ENCODE peak calls at places on chromosomes 6 and 20, in six cellular contexts. B is B cell, S is lower lobe of right lung, I is PC-3, G is neural crest cell, A is pancreas. J is an unnamed sample.
A peak's percentile ranks its signal among the peaks of the same experiment; 100 is the strongest.

GRCh38 chr6:29826271-29826670 is 1.4 kb upstream of the HLA-G start:
- DNase-seq in B (no peak), G (no peak), S (no peak), I (peak; percentile 65), A (no peak), J (no peak)

GRCh38 chr6:15109338-15110090 is 136.4 kb upstream of the JARID2 start:
- DNase-seq in G (no peak), A (no peak), S (no peak), I (no peak), B (no peak), J (no peak)

GRCh38 chr6:27479319-27480182 is 6.6 kb upstream of the ZNF184 start:
- DNase-seq in I (peak; percentile 89), S (peak; percentile 67), B (peak; percentile 90), A (peak; percentile 85), G (peak; percentile 89), J (peak; percentile 83)

GRCh38 chr6:130955755-130956154 is 107.3 kb downstream of the EPB41L2 start:
- DNase-seq in I (peak; percentile 53), G (no peak), S (no peak), B (no peak), A (no peak), J (no peak)

GRCh38 chr6:108113557-108114519 is 39.3 kb upstream of the OSTM1 start:
- DNase-seq in I (peak; percentile 64), A (peak; percentile 47), S (peak; percentile 46), G (peak; percentile 46), B (no peak), J (peak; percentile 57)

GRCh38 chr6:142500265-142500786 is 198.5 kb downstream of the ADGRG6 start:
- DNase-seq in S (no peak), I (no peak), B (no peak), G (no peak), A (no peak), J (no peak)

GRCh38 chr6:89667872-89668556 is 29.5 kb upstream of the LYRM2 start:
- DNase-seq in G (no peak), B (no peak), S (no peak), A (no peak), I (no peak), J (no peak)

GRCh38 chr20:1920252-1920651 is 25.0 kb downstream of the SIRPA start:
- DNase-seq in A (peak; percentile 58), S (no peak), B (no peak), I (no peak), G (no peak), J (no peak)

GRCh38 chr6:156009656-156010055 is 554.0 kb upstream of the NOX3 start:
- DNase-seq in I (no peak), S (no peak), G (no peak), B (no peak), A (no peak), J (no peak)

GRCh38 chr6:138500867-138501446 is 1.7 kb upstream of the NHSL1 start:
- DNase-seq in I (no peak), G (no peak), B (no peak), A (no peak), S (no peak), J (no peak)

GRCh38 chr20:21291026-21291425 is 12.1 kb upstream of the XRN2 start:
- DNase-seq in I (peak; percentile 46), A (no peak), S (no peak), B (no peak), G (no peak), J (no peak)

GRCh38 chr20:53660078-53660909 is 66.7 kb upstream of the ZNF217 start:
- DNase-seq in A (no peak), I (no peak), B (no peak), S (no peak), G (no peak), J (no peak)

GRCh38 chr20:44279228-44279627 is 31.8 kb downstream of the FITM2 start:
- DNase-seq in I (peak; percentile 97), B (peak; percentile 10), G (no peak), A (no peak), S (no peak), J (no peak)

DNA sequence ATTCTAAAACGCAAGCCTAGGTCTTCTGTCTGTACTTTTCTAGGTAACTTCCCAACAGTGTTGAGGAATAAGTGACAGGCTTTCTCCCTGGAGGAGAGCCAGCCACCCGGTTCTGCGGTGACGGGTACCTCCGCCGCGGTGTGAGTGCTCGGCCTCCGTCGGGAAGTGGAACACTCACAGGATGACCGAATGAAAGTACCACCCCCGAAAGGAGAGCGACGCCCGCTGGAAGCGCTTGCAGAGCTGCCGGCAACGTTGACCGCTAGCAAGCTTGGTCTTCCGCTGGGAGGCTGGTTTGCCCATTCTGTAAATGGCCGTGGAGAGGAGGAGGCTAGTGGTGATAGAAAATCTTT is 581 bp upstream of the TMEM242 start:
- DNase-seq in A (peak; percentile 79), I (peak; percentile 73), B (no peak), S (peak; percentile 85), G (peak; percentile 62), J (peak; percentile 73)
- TF ChIP-seq CTCF in A (no peak), I (no peak), B (no peak), S (no peak), G (no peak), J (no peak)

GRCh38 chr6:37483502-37483901 is 16.2 kb downstream of the CCDC167 start:
- DNase-seq in S (no peak), G (no peak), B (no peak), A (no peak), I (peak; percentile 33), J (no peak)

GRCh38 chr6:37484786-37485170 is 14.9 kb downstream of the CCDC167 start:
- DNase-seq in A (no peak), S (no peak), I (no peak), B (no peak), G (no peak), J (no peak)

GRCh38 chr6:37486440-37486839 is 13.3 kb downstream of the CCDC167 start:
- DNase-seq in G (no peak), I (no peak), B (no peak), S (no peak), A (no peak), J (no peak)

GRCh38 chr6:37483917-37484785 is 15.5 kb downstream of the CCDC167 start:
- DNase-seq in A (peak; percentile 52), G (peak; percentile 72), S (peak; percentile 63), I (peak; percentile 56), B (peak; percentile 75), J (peak; percentile 78)

GRCh38 chr6:37485259-37485658 is 14.4 kb downstream of the CCDC167 start:
- DNase-seq in A (no peak), S (no peak), I (no peak), G (no peak), B (no peak), J (peak; percentile 24)
- TF ChIP-seq CTCF in A (no peak), S (no peak), I (peak; percentile 21), G (peak; percentile 48), B (no peak), J (peak; percentile 35)

DNA sequence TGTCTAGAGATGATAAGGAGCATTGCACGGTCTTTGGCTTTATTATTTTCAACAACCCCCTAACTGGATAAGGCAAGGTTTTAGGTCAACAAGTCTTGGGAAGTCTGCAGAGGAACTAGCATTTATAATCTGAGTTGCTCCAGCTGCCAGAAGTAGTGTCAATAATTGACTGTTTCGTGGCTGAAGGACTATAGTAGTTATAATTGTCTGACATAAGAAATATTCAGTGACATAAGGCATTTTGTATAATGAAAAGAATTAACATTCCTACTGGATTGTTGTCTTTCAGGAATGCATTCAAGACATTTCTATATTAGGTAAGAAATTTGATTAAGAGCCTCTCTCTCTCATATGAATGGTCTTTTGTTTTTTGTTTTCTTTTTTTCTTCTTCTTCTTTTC is 136.9 kb upstream of the SGK1 start:
- DNase-seq in I (no peak), A (no peak), G (no peak), S (no peak), B (no peak), J (no peak)
- TF ChIP-seq CTCF in I (no peak), A (no peak), G (no peak), S (no peak), B (no peak), J (no peak)

DNA sequence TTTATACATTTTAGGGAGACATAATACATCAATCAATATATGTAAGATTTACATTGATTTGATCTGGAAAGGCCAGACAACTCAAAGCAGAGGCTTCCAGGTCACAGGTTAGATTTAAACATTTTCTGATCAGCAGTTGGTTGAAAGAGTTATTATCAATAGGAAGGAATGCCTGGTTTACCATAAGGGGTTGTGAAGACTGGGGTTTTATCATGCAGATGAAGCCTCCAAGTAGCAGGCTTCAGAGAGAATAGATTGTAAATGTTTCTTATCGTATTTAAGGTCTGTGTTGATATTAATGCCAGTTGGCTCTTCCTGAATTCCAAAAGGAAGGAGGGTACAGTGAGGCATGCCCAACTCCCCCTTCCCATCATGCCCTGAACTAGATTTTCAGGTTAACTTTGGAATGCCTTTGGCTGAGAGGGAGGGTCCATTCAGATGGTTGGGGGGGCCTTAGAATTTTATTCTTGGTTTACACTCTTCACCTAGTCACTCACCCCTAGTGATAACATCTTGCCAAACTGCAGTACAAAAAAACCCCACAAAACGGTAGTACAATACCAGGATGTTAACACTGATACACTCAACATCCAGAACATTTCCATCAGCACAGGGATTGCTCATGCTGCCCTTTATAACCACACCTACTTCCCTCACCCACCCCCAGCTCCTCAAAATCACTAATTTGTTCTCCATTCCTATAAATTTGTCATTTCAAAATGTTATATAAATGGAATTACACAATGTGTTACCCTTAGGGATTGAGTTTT is 259.6 kb upstream of the PLN start:
- DNase-seq in I (peak; percentile 16), B (no peak), A (no peak), G (no peak), S (no peak), J (no peak)
- TF ChIP-seq CTCF in I (peak; percentile 29), B (no peak), A (no peak), G (no peak), S (no peak), J (no peak)

GRCh38 chr6:1007159-1007558 is 304.7 kb upstream of the FOXQ1 start:
- DNase-seq in G (no peak), B (no peak), S (no peak), I (no peak), A (no peak), J (no peak)

GRCh38 chr6:1001655-1002349 is 308.9 kb upstream of the EXOC2 start:
- DNase-seq in S (no peak), A (no peak), G (no peak), B (no peak), I (no peak), J (no peak)

GRCh38 chr6:1004885-1005635 is 306.8 kb upstream of the FOXQ1 start:
- DNase-seq in B (no peak), S (no peak), I (peak; percentile 58), A (no peak), G (no peak), J (no peak)

GRCh38 chr6:1002989-1003388 is 308.9 kb upstream of the FOXQ1 start:
- DNase-seq in S (no peak), G (no peak), I (no peak), A (no peak), B (no peak), J (no peak)

DNA sequence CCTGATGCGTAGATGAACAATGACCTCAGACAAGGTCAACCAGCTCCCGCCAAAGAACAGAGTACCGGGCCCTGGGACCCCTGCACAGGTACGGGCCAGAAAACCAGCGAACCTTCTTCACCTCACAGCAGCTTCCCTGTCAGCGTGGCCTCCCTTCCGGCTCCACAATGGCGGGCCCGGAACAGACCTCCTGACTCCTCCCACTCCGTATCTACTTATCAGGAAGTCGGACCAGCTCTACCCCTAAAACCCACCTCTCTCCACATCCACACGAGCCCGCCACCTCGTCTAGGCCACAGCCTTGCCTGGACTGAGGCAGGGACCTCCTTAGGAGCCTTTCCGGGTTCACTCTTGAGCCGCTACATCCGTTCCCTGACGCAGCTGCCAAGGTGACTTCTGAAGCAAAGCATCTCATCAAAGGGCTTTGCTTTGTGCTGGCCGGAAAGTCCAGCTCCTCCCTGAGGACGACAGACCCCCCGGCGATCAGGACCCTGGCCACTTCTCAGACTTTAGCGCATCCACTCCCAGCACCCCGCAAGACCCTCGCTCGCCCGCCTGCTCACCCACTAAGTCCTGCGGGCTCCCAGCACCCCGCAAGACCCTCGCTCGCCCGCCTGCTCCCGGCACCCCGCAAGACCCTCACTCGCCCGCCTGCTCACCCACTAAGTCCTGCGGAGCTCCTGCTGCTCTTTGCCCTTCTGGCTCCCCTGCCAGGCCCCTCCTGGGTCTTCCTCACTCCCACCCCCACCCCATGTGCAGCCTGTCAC is 308.3 kb upstream of the FOXQ1 start:
- DNase-seq in G (no peak), A (no peak), B (no peak), I (no peak), S (no peak), J (no peak)
- TF ChIP-seq CTCF in G (no peak), A (no peak), B (no peak), I (no peak), S (no peak), J (no peak)